ENCODE peak calls at places on chromosomes 5 and 9, in five cellular contexts. L is HCT116, V is HepG2, R is tibial nerve, J is esophagus squamous epithelium. M is an unnamed sample.

GRCh38 chr9:93086445-93087224 is 9.4 kb upstream of the CARD19 start:
- DNase-seq in R (no peak), L (no peak), J (no peak), V (no peak), M (no peak)

GRCh38 chr5:18772475-18772874 is 1138.2 kb downstream of the TAF11L14 start:
- DNase-seq in R (no peak), L (no peak), J (no peak), V (no peak), M (no peak)

GRCh38 chr9:88278036-88278435 is 110.2 kb upstream of the SPIN1 start:
- DNase-seq in V (no peak), J (no peak), R (no peak), L (no peak), M (no peak)

GRCh38 chr9:29440449-29440848 is 1867.2 kb upstream of the C9orf72 start:
- DNase-seq in L (no peak), V (no peak), R (no peak), J (no peak), M (no peak)

GRCh38 chr5:98397081-98397480 is 376.4 kb upstream of the RGMB start:
- DNase-seq in J (no peak), V (no peak), L (no peak), R (no peak), M (no peak)

GRCh38 chr5:137220523-137220927 is 278.6 kb downstream of the SPOCK1 start:
- DNase-seq in J (no peak), R (no peak), L (peak), V (peak), M (no peak)

GRCh38 chr5:95723632-95724369 is 7.3 kb upstream of the RHOBTB3 start:
- DNase-seq in V (no peak), R (no peak), L (no peak), J (no peak), M (no peak)

GRCh38 chr9:96047741-96048115 is 172.2 kb downstream of the ERCC6L2 start:
- DNase-seq in J (no peak), V (no peak), L (no peak), R (no peak), M (no peak)

GRCh38 chr5:150317048-150318003 is 14.6 kb upstream of the ARSI start:
- DNase-seq in R (no peak), J (no peak), V (peak), L (peak), M (no peak)

GRCh38 chr5:21646469-21646868 is 1206.7 kb downstream of the CDH12 start:
- DNase-seq in L (no peak), V (no peak), R (no peak), J (no peak), M (no peak)

GRCh38 chr9:29332789-29333188 is 1759.5 kb upstream of the C9orf72 start:
- DNase-seq in V (no peak), L (peak), J (no peak), R (no peak), M (no peak)

GRCh38 chr5:177309351-177310191 is 2.1 kb downstream of the MXD3 start:
- DNase-seq in J (no peak), R (no peak), L (peak), V (peak), M (peak)

GRCh38 chr5:159508344-159508743 is 178.1 kb upstream of the IL12B start:
- DNase-seq in R (no peak), V (no peak), J (no peak), L (no peak), M (no peak)

GRCh38 chr5:143016777-143017374 is 246.7 kb downstream of the ARHGAP26 start:
- DNase-seq in J (no peak), V (no peak), R (no peak), L (no peak), M (peak)

GRCh38 chr5:58077966-58078365 is 381.9 kb downstream of the PLK2 start:
- DNase-seq in R (no peak), L (no peak), J (no peak), V (no peak), M (no peak)

GRCh38 chr5:138452720-138453119 is 12.6 kb upstream of the EGR1 start:
- DNase-seq in L (no peak), J (no peak), R (no peak), V (no peak), M (no peak)

GRCh38 chr9:126756876-126757415 is 47.9 kb upstream of the ZBTB43 start:
- DNase-seq in R (no peak), L (no peak), J (no peak), V (no peak), M (no peak)

GRCh38 chr5:155512302-155512701 is 498.7 kb downstream of the KIF4B start:
- DNase-seq in V (no peak), L (no peak), R (no peak), J (no peak), M (no peak)

GRCh38 chr9:13410566-13411031 is 131.1 kb upstream of the MPDZ start:
- DNase-seq in V (no peak), L (no peak), J (no peak), R (no peak), M (no peak)

GRCh38 chr9:94126844-94127243 is 42.6 kb downstream of the PTPDC1 start:
- DNase-seq in L (no peak), V (no peak), J (no peak), R (no peak), M (no peak)

GRCh38 chr5:39714036-39714698 is 289.4 kb upstream of the DAB2 start:
- DNase-seq in R (no peak), V (peak), L (peak), J (no peak), M (peak)

GRCh38 chr5:73188764-73189521 is 15.9 kb downstream of the TMEM174 start:
- DNase-seq in J (no peak), R (no peak), L (peak), V (no peak), M (no peak)

GRCh38 chr5:138938526-138938925 is 63.4 kb upstream of the LRRTM2 start:
- DNase-seq in V (no peak), L (no peak), J (no peak), R (no peak), M (no peak)

GRCh38 chr5:61304611-61305369 is 27.3 kb upstream of the ZSWIM6 start:
- DNase-seq in L (peak), R (no peak), J (no peak), V (peak), M (peak)

GRCh38 chr5:130890610-130891009 is 274.4 kb downstream of the HINT1 start:
- DNase-seq in L (no peak), R (no peak), J (no peak), V (no peak), M (no peak)

GRCh38 chr5:103919526-103919925 is 356.9 kb upstream of the NUDT12 start:
- DNase-seq in J (no peak), R (no peak), V (no peak), L (no peak), M (no peak)

GRCh38 chr5:74075900-74076484 is 450.0 kb downstream of the ARHGEF28 start:
- DNase-seq in L (no peak), R (no peak), V (no peak), J (no peak), M (no peak)

GRCh38 chr9:97617939-97618416 is 15.2 kb downstream of the TSTD2 start:
- DNase-seq in V (no peak), R (no peak), J (no peak), L (no peak), M (no peak)

GRCh38 chr9:114560956-114561355 is 26.6 kb upstream of the ATP6V1G1 start:
- DNase-seq in R (no peak), J (no peak), L (no peak), V (no peak), M (no peak)

GRCh38 chr5:88707216-88707965 is 175.6 kb downstream of the MEF2C start:
- DNase-seq in L (no peak), R (no peak), V (no peak), J (no peak), M (no peak)

GRCh38 chr5:167587768-167588167 is 703.7 kb upstream of the WWC1 start:
- DNase-seq in R (no peak), L (peak), V (peak), J (no peak), M (no peak)

GRCh38 chr5:152994040-152994439 is 496.4 kb upstream of the GRIA1 start:
- DNase-seq in V (no peak), R (no peak), J (no peak), L (no peak), M (no peak)

GRCh38 chr9:100602302-100602930 is 24.5 kb downstream of the CAVIN4 start:
- DNase-seq in L (peak), R (no peak), V (peak), J (no peak), M (no peak)

GRCh38 chr9:14098102-14098501 is 215.8 kb downstream of the NFIB start:
- DNase-seq in R (no peak), J (no peak), V (no peak), L (no peak), M (no peak)

GRCh38 chr9:86700601-86701000 is 246.7 kb downstream of the GAS1 start:
- DNase-seq in J (no peak), L (no peak), V (no peak), R (no peak), M (peak)

GRCh38 chr9:125655691-125656410 is 51.2 kb downstream of the MAPKAP1 start:
- DNase-seq in J (no peak), L (no peak), V (no peak), R (no peak), M (no peak)

GRCh38 chr5:1010181-1010510 is 1.5 kb downstream of the NKD2 start:
- DNase-seq in J (no peak), L (no peak), V (peak), R (no peak), M (no peak)
- H3K4me3 ChIP-seq in J (no peak), L (peak), V (no peak), R (no peak), M (no peak)

GRCh38 chr9:5448461-5448860 is 1.9 kb upstream of the CD274 start:
- DNase-seq in L (no peak), R (no peak), J (no peak), V (no peak), M (no peak)

GRCh38 chr9:5449521-5450359 is 602 bp upstream of the CD274 start:
- DNase-seq in R (no peak), V (no peak), L (no peak), J (no peak), M (no peak)

GRCh38 chr9:5448016-5448415 is 2.3 kb upstream of the CD274 start:
- DNase-seq in J (no peak), L (no peak), R (no peak), V (no peak), M (no peak)

GRCh38 chr9:5452286-5452609 is 1.9 kb downstream of the CD274 start:
- DNase-seq in R (no peak), V (no peak), J (no peak), L (no peak), M (no peak)

GRCh38 chr9:5450360-5451051 is at the start of gene CD274:
- DNase-seq in J (peak), V (peak), L (peak), R (peak), M (peak)
- TF ChIP-seq POLR2A in J (no peak), V (no peak), L (peak), R (peak), M (no peak)

GRCh38 chr9:110207071-110207923 is 662 bp downstream of the C9orf152 start:
- DNase-seq in J (no peak), L (no peak), R (no peak), V (no peak), M (peak)

GRCh38 chr9:110208031-110208430 is at the start of gene C9orf152:
- DNase-seq in V (no peak), R (no peak), L (no peak), J (no peak), M (peak)

GRCh38 chr9:110202232-110202631 is 5.7 kb downstream of the C9orf152 start:
- DNase-seq in V (no peak), L (no peak), J (no peak), R (no peak), M (no peak)

DNA sequence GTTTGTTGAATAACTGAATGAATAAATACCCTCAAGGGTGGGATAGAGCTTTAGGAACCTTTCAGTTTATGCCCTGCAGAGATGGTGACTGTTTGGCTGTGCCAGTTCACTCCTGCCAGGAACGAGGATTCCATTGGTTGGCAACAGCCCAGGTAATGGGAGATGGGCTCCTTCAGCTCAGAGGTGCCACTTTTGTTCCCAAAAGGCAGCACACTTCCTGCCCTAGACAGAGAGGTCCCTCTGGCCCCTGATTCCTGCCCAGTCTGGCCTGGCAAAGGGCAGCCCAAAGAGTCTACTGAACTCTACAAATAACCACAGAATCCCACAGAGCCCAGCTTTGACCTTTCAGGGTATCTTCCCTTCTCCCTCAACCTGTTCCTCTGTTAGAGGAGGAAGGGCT is 1.6 kb downstream of the C9orf152 start:
- DNase-seq in J (no peak), R (no peak), V (no peak), L (no peak), M (no peak)
- H3K4me3 ChIP-seq in J (no peak), R (no peak), V (no peak), L (no peak), M (no peak)

GRCh38 chr9:6630502-6631206 is 14.9 kb downstream of the GLDC start:
- DNase-seq in J (no peak), V (no peak), L (no peak), R (no peak), M (peak)

GRCh38 chr9:6628714-6629113 is 16.8 kb downstream of the GLDC start:
- DNase-seq in V (peak), L (no peak), J (no peak), R (no peak), M (no peak)

GRCh38 chr9:6634441-6634840 is 11.1 kb downstream of the GLDC start:
- DNase-seq in L (no peak), J (no peak), R (no peak), V (no peak), M (no peak)

GRCh38 chr9:6631207-6631512 is 14.4 kb downstream of the GLDC start:
- DNase-seq in L (no peak), J (no peak), R (no peak), V (no peak), M (no peak)

GRCh38 chr9:6632516-6633328 is 12.8 kb downstream of the GLDC start:
- DNase-seq in J (no peak), L (no peak), R (no peak), V (peak), M (peak)
- TF ChIP-seq POLR2A in J (no peak), L (no peak), R (no peak), V (peak), M (no peak)

GRCh38 chr5:136020001-136020382 is 8.8 kb upstream of the TGFBI start:
- DNase-seq in R (no peak), J (no peak), V (no peak), L (no peak), M (no peak)
- H3K4me3 ChIP-seq in R (no peak), J (no peak), V (no peak), L (no peak), M (no peak)

DNA sequence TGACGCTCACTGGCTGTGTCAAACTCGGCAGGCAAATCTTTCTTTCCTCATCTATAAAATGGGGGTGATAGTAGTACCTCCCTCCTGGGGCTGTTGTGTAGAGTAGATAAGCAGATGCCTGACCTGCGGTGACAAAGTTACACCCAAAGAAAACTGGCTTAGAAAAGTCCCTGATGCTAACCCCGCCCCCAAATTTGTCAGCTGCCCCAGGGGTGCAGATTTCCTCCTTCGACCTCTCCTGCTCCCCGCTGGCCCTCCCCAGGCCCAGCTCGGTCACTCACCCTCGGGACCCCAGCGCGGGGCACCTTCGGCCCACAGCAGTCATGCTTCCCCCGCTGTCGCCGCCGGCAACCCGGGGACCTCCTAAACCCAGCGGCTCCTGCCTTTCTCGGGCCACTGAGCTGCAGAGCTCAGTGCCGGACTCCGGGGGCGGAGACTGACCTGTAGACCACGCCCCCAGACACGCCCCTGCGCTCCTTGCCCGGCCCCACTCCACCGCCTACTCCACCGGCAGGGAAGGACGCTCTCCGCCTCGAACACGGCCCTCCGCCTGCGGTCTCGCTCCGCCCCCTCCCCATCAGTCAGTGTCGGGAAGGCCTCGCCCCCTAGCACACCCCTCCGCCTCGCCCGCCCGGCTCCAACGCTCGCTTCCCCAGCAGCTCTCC is 7.4 kb downstream of the SH2D3C start:
- DNase-seq in L (peak), J (peak), V (peak), R (peak), M (peak)
- TF ChIP-seq POLR2A in L (no peak), J (no peak), V (no peak), R (peak), M (peak)

DNA sequence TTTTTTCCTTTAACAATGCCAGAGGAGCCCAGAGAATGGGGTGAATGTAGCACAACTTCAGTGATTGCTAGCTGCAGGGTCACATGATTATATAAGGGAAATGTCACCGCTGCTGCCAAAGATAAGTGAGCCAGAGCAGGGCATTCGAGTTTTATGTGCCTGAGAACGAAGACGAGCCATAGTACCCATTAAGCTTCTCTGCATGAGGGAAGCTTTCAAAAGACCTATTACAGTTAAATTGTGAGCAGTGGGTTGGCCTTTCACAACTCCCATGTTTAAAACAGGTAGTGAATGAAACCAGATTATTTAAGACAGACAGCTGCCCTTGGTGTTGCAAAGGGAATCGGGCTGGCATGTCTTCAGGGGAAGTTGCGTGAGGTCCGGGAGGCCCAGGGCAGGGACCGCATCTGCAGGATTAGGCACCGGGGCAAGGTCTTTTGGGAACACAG is 82.4 kb upstream of the TNFAIP8 start:
- DNase-seq in L (no peak), V (no peak), R (no peak), J (no peak), M (no peak)
- H3K4me3 ChIP-seq in L (no peak), V (no peak), R (no peak), J (no peak), M (no peak)

GRCh38 chr9:89395931-89396710 is 77.8 kb downstream of the SECISBP2 start:
- DNase-seq in V (no peak), R (no peak), L (no peak), J (no peak), M (no peak)

GRCh38 chr9:89397471-89397870 is 79.2 kb downstream of the SECISBP2 start:
- DNase-seq in J (no peak), R (no peak), V (no peak), L (no peak), M (no peak)

GRCh38 chr9:89400398-89401116 is 82.3 kb downstream of the SECISBP2 start:
- DNase-seq in L (no peak), R (no peak), J (no peak), V (no peak), M (no peak)

GRCh38 chr9:89402695-89403427 is 84.6 kb downstream of the SECISBP2 start:
- DNase-seq in R (no peak), V (no peak), L (no peak), J (no peak), M (no peak)

GRCh38 chr9:89398651-89399050 is 80.4 kb downstream of the SECISBP2 start:
- DNase-seq in J (no peak), R (no peak), L (no peak), V (no peak), M (no peak)
- TF ChIP-seq POLR2A in J (no peak), R (no peak), L (no peak), V (no peak), M (no peak)

GRCh38 chr5:33438996-33439395 is 1.8 kb upstream of the TARS1 start:
- DNase-seq in V (no peak), R (no peak), L (no peak), J (no peak), M (no peak)
- H3K4me3 ChIP-seq in V (peak), R (no peak), L (peak), J (peak), M (no peak)

M was measured in transverse colon.